ENCODE peak calls at places on chromosomes 7 and 10, in five cellular contexts. D is A549; O is nephron progenitor cell; K is activated CD8-positive, alpha-beta memory T cell treated with anti-CD3 and anti-CD28 coated beads, Interleukin-2, amount 50 U/mL, for 4 hours; H is heart left ventricle. A is an unnamed sample.

GRCh38 chr10:24385776-24386175 is 176.8 kb downstream of the KIAA1217 start:
- DNase-seq in D (no peak), O (no peak), K (no peak), H (peak), A (no peak)

GRCh38 chr7:4800926-4801838 is 25.8 kb downstream of the AP5Z1 start:
- DNase-seq in D (no peak), O (no peak), K (no peak), H (no peak), A (no peak)

GRCh38 chr7:117949232-117949631 is 76.0 kb upstream of the CTTNBP2 start:
- DNase-seq in D (peak), O (no peak), K (no peak), H (no peak), A (no peak)

GRCh38 chr10:64529003-64529350 is 1007.8 kb downstream of the REEP3 start:
- DNase-seq in D (no peak), O (no peak), K (no peak), H (no peak), A (no peak)

GRCh38 chr7:109549461-109549860 is 979.8 kb downstream of the DNAJB9 start:
- DNase-seq in D (no peak), O (no peak), K (no peak), H (no peak), A (no peak)

GRCh38 chr10:22010973-22011408 is 7.5 kb upstream of the DNAJC1 start:
- DNase-seq in D (no peak), O (no peak), K (no peak), H (no peak), A (peak)

GRCh38 chr7:81439591-81439990 is 330.3 kb downstream of the HGF start:
- DNase-seq in D (no peak), O (no peak), K (no peak), H (no peak), A (no peak)

GRCh38 chr10:79938728-79939380 is 10.1 kb downstream of the SFTPD start:
- DNase-seq in D (no peak), O (no peak), K (no peak), H (peak), A (no peak)

GRCh38 chr10:97400665-97401454 is at the start of gene RRP12:
- DNase-seq in D (peak), O (peak), K (peak), H (peak), A (peak)

GRCh38 chr7:20598479-20599419 is 16.7 kb upstream of the ABCB5 start:
- DNase-seq in D (peak), O (peak), K (no peak), H (no peak), A (peak)

GRCh38 chr10:13869295-13869664 is 282.5 kb downstream of the PRPF18 start:
- DNase-seq in D (no peak), O (no peak), K (no peak), H (no peak), A (no peak)

GRCh38 chr10:124588736-124589451 is 127.3 kb downstream of the LHPP start:
- DNase-seq in D (no peak), O (peak), K (no peak), H (peak), A (no peak)

GRCh38 chr7:47693161-47693740 is 111.3 kb upstream of the TNS3 start:
- DNase-seq in D (no peak), O (no peak), K (no peak), H (no peak), A (no peak)

GRCh38 chr7:2688409-2689342 is 674 bp downstream of the AMZ1 start:
- DNase-seq in D (no peak), O (peak), K (no peak), H (no peak), A (no peak)